ENCODE peak calls at places on chromosomes 13 and 19, in seven cellular contexts. J is lower lobe of right lung; N is iPS DF 6.9; I is stimulated activated CD4-positive, alpha-beta T cell treated with anti-CD3 and anti-CD28 coated beads, TNF-alpha, amount 100 ng/mL, for 1 hour; Q is NCI-H1092; O is CD8-positive, alpha-beta memory T cell; P is uterus. L is an unnamed sample.

GRCh38 chr19:4391701-4392543 is 8.4 kb downstream of the SH3GL1 start:
- DNase-seq in Q (no peak), P (peak), O (no peak), I (no peak), N (no peak), J (no peak), L (no peak)

GRCh38 chr13:97004096-97004876 is 10.0 kb upstream of the OXGR1 start:
- DNase-seq in N (no peak), O (no peak), Q (no peak), I (no peak), P (no peak), J (no peak), L (no peak)

GRCh38 chr13:43261018-43261417 is 237.6 kb downstream of the DNAJC15 start:
- DNase-seq in J (no peak), N (no peak), O (no peak), Q (no peak), P (no peak), I (no peak), L (no peak)

GRCh38 chr13:41709511-41709910 is 251.4 kb downstream of the VWA8 start:
- DNase-seq in P (no peak), I (no peak), Q (no peak), N (no peak), J (no peak), O (no peak), L (no peak)

GRCh38 chr13:94298346-94298745 is 181.1 kb downstream of the DCT start:
- DNase-seq in J (no peak), Q (no peak), I (no peak), N (no peak), O (no peak), P (no peak), L (no peak)

GRCh38 chr13:111661052-111661451 is 340.6 kb downstream of the TEX29 start:
- DNase-seq in J (no peak), Q (no peak), N (no peak), O (no peak), P (no peak), I (no peak), L (no peak)

GRCh38 chr19:13234518-13234917 is 84.3 kb downstream of the IER2 start:
- DNase-seq in Q (no peak), J (peak), P (peak), I (peak), O (peak), N (no peak), L (no peak)

GRCh38 chr13:98216135-98216565 is 39.1 kb upstream of the RNF113B start:
- DNase-seq in Q (peak), J (no peak), I (no peak), P (peak), N (no peak), O (no peak), L (no peak)

GRCh38 chr19:31351212-31352193 is 2.3 kb upstream of the TSHZ3 start:
- DNase-seq in Q (no peak), J (no peak), I (no peak), O (no peak), P (peak), N (no peak), L (no peak)

GRCh38 chr19:14577885-14578427 is 4.9 kb upstream of the CLEC17A start:
- DNase-seq in P (no peak), Q (no peak), I (no peak), N (no peak), J (no peak), O (no peak), L (no peak)

GRCh38 chr13:52850396-52851152 is 2.1 kb upstream of the PCDH8 start:
- DNase-seq in I (no peak), N (no peak), O (no peak), Q (peak), P (peak), J (peak), L (peak)

GRCh38 chr13:101140087-101140770 is 276.1 kb downstream of the NALCN start:
- DNase-seq in P (no peak), O (no peak), J (no peak), Q (no peak), I (no peak), N (no peak), L (no peak)

GRCh38 chr19:19260842-19261241 is 12.3 kb downstream of the TM6SF2 start:
- DNase-seq in Q (no peak), O (no peak), J (no peak), N (no peak), I (no peak), P (no peak), L (no peak)

GRCh38 chr19:29712744-29713516 is 2.1 kb downstream of the C19orf12 start:
- DNase-seq in J (no peak), I (no peak), Q (no peak), P (no peak), O (no peak), N (no peak), L (no peak)

GRCh38 chr13:113400621-113401451 is 36.9 kb upstream of the GRTP1 start:
- DNase-seq in Q (no peak), I (no peak), P (no peak), N (no peak), J (peak), O (no peak), L (no peak)

GRCh38 chr19:31501427-31502195 is 152.4 kb upstream of the TSHZ3 start:
- DNase-seq in P (no peak), Q (no peak), I (no peak), O (no peak), N (no peak), J (no peak), L (no peak)

GRCh38 chr19:3983936-3984583 is 1.2 kb downstream of the EEF2 start:
- DNase-seq in I (no peak), J (peak), P (no peak), N (no peak), Q (no peak), O (no peak), L (no peak)

GRCh38 chr13:111370570-111371150 is 50.2 kb downstream of the TEX29 start:
- DNase-seq in J (no peak), N (no peak), I (no peak), O (no peak), Q (no peak), P (no peak), L (no peak)

GRCh38 chr19:40858109-40858508 is 7.9 kb upstream of the CYP2A6 start:
- DNase-seq in Q (no peak), P (no peak), O (no peak), J (no peak), N (no peak), I (no peak), L (no peak)

GRCh38 chr19:46967578-46968018 is 52.0 kb upstream of the NPAS1 start:
- DNase-seq in Q (no peak), O (peak), I (no peak), J (peak), N (no peak), P (no peak), L (no peak)

GRCh38 chr13:111429064-111429558 is 108.7 kb downstream of the TEX29 start:
- DNase-seq in I (no peak), Q (peak), J (no peak), P (no peak), O (no peak), N (peak), L (peak)

GRCh38 chr19:40583283-40583682 is 6.6 kb downstream of the SHKBP1 start:
- DNase-seq in Q (no peak), P (no peak), I (no peak), O (no peak), J (no peak), N (no peak), L (no peak)

GRCh38 chr19:9847087-9847671 is 12.1 kb downstream of the PIN1 start:
- DNase-seq in P (peak), Q (no peak), N (no peak), O (no peak), J (no peak), I (no peak), L (no peak)

L was measured in NCI-H1930.